ENCODE peak calls at places on chromosome 5, in five cellular contexts. S is fibroblast of villous mesenchyme, U is GM23248, E is IMR-90, Z is left ventricle myocardium inferior. X is an unnamed sample.

GRCh38 chr5:175851311-175851710 is 20.1 kb upstream of the CPLX2 start:
- DNase-seq in U (no peak), E (no peak), Z (no peak), S (no peak), X (no peak)

GRCh38 chr5:78221964-78222451 is 72.5 kb downstream of the AP3B1 start:
- DNase-seq in E (peak), S (peak), U (peak), Z (no peak), X (peak)

GRCh38 chr5:120451445-120451844 is 12.7 kb upstream of the PRR16 start:
- DNase-seq in E (no peak), Z (no peak), U (no peak), S (no peak), X (no peak)

GRCh38 chr5:14726066-14726838 is 61.7 kb downstream of the OTULIN start:
- DNase-seq in Z (no peak), S (peak), U (peak), E (peak), X (peak)

GRCh38 chr5:169706758-169707450 is 69.8 kb downstream of the DOCK2 start:
- DNase-seq in Z (no peak), S (peak), E (peak), U (peak), X (peak)

GRCh38 chr5:126234563-126235195 is 188.5 kb upstream of the GRAMD2B start:
- DNase-seq in Z (no peak), S (peak), U (peak), E (peak), X (peak)

GRCh38 chr5:163330723-163331668 is 106.4 kb upstream of the CCNG1 start:
- DNase-seq in U (no peak), S (no peak), E (no peak), Z (no peak), X (no peak)

GRCh38 chr5:149665416-149666163 is 64.5 kb upstream of the PPARGC1B start:
- DNase-seq in E (no peak), U (no peak), Z (no peak), S (no peak), X (no peak)

GRCh38 chr5:31692561-31693221 is 53.8 kb downstream of the PDZD2 start:
- DNase-seq in S (no peak), E (no peak), Z (peak), U (no peak), X (no peak)

GRCh38 chr5:152956943-152957613 is 533.4 kb upstream of the GRIA1 start:
- DNase-seq in E (no peak), Z (no peak), S (no peak), U (no peak), X (no peak)

GRCh38 chr5:180593446-180594206 is 2.3 kb upstream of the SCGB3A1 start:
- DNase-seq in U (no peak), S (no peak), Z (no peak), E (no peak), X (no peak)

GRCh38 chr5:109297900-109298299 is 111.9 kb downstream of the PJA2 start:
- DNase-seq in S (no peak), Z (no peak), E (no peak), U (no peak), X (no peak)

GRCh38 chr5:37721447-37721871 is 118.4 kb downstream of the GDNF start:
- DNase-seq in Z (no peak), U (peak), E (peak), S (peak), X (peak)

GRCh38 chr5:176653401-176653800 is 6.1 kb downstream of the TSPAN17 start:
- DNase-seq in S (no peak), U (peak), E (peak), Z (no peak), X (no peak)

GRCh38 chr5:128228506-128228905 is 144.9 kb downstream of the SLC12A2 start:
- DNase-seq in S (peak), E (peak), U (peak), Z (no peak), X (peak)

GRCh38 chr5:67253911-67254310 is 57.3 kb upstream of the CD180 start:
- DNase-seq in Z (no peak), S (no peak), U (no peak), E (no peak), X (peak)

GRCh38 chr5:72561407-72561972 is 54.3 kb upstream of the ZNF366 start:
- DNase-seq in Z (no peak), S (no peak), E (no peak), U (no peak), X (no peak)

GRCh38 chr5:468401-468800 is 25.4 kb downstream of the EXOC3 start:
- DNase-seq in S (no peak), Z (no peak), E (no peak), U (no peak), X (no peak)

GRCh38 chr5:177982072-177982727 is 13.8 kb downstream of the PROP1 start:
- DNase-seq in U (peak), S (no peak), Z (no peak), E (no peak), X (no peak)

GRCh38 chr5:93622240-93622885 is 39.3 kb downstream of the NR2F1 start:
- DNase-seq in U (peak), E (peak), S (peak), Z (no peak), X (peak)

GRCh38 chr5:125023673-125024072 is 277.2 kb upstream of the ZNF608 start:
- DNase-seq in U (peak), E (peak), S (no peak), Z (no peak), X (no peak)

GRCh38 chr5:59466271-59466670 is 427.3 kb downstream of the PDE4D start:
- DNase-seq in Z (no peak), U (no peak), S (peak), E (no peak), X (no peak)

GRCh38 chr5:113489299-113489698 is 1.0 kb upstream of the MCC start:
- DNase-seq in U (peak), E (peak), Z (no peak), S (peak), X (peak)

DNA sequence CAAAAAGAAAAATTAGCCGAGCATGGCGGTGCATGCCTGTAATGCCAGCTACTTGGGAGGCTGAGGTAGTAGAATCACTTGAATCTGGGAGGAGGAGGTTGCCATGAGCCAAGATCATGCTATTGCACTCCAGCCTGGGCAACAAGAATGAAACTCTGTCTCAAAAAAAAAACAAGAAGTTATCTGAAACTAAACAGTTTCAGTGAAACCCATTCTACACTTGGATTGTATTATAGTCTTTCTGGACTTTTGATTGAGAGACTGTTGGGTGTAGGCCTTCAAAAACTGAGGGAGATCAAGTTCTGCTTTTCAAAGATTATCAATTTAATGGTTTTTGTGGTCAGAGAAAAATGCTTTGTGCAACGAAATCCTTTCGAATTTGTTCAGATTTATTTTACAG is 34.6 kb upstream of the SPINK5 start:
- DNase-seq in Z (no peak), U (no peak), S (no peak), E (no peak), X (no peak)
- H3K4me3 ChIP-seq in Z (no peak), U (no peak), S (no peak), E (no peak), X (no peak)

GRCh38 chr5:3597002-3597726 is 1.5 kb downstream of the IRX1 start:
- DNase-seq in U (peak), Z (no peak), S (no peak), E (no peak), X (no peak)

GRCh38 chr5:3599283-3600105 is 3.9 kb downstream of the IRX1 start:
- DNase-seq in E (no peak), S (no peak), U (peak), Z (no peak), X (no peak)

GRCh38 chr5:3597727-3598082 is 2.1 kb downstream of the IRX1 start:
- DNase-seq in U (peak), E (no peak), S (no peak), Z (no peak), X (no peak)

GRCh38 chr5:3598725-3599282 is 3.2 kb downstream of the IRX1 start:
- DNase-seq in E (no peak), U (peak), S (no peak), Z (no peak), X (no peak)

DNA sequence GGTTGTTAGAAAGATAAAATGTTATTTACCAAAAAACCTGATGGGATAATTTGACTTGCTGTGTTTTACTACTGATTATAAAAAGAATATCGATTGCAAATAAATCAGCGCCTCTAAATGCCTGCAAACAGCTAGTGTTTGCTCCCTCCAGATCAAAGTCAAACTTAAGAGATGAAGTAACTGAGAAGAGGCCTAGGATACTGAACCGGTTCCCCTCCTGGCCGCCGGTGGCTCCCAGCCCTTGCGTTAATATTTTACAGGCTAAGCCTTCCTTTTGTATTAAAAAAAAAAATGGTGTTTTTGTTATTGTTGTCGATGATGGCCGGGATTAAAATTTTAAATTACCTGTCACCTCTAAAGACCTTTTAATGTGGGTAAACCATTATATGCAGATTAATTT is 2.6 kb downstream of the IRX1 start:
- DNase-seq in E (no peak), U (peak), Z (no peak), S (no peak), X (no peak)
- H3K4me3 ChIP-seq in E (no peak), U (peak), Z (no peak), S (no peak), X (no peak)

DNA sequence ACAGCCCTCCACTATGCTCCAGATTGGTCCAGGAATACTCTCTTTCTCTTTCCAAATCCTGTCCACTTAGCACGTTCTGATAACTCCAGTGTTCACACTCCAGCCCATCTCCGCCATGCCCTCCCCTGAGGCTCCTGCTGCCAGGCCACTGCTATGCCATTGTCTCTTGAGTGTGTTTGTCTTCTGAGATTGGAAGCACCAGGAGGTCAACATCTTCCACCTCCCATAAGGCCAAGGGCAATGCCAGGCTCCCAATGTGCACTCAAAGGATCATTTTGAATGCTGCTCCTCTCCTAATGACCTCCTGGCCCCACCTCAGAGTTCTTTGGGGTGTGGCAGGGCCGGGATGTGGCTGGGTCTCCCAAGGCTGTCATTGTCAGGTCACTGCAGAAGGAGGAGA is 19.5 kb downstream of the IGIP start:
- DNase-seq in E (no peak), Z (no peak), U (no peak), S (no peak), X (no peak)
- H3K4me3 ChIP-seq in E (no peak), Z (peak), U (peak), S (no peak), X (no peak)

DNA sequence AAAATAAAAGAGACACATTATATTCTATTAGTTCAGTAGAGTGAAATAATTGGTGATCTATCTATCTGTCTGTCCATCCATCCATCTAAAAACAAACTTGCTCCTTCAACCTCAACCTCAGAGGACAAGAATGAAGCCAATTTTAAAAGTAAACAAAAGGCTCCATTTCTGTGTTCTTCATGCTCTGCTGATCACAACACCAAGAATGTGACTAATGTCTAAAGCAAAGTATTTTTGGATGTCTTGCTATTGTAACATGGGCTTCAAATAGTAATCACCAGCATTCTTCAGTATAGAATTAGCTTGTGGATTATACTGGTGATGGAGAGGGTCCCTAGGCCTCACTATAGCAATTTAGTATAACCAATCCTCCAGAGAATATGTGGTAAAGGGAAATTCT is 1304.4 kb downstream of the MAT2B start:
- DNase-seq in S (no peak), U (no peak), E (no peak), Z (no peak), X (no peak)
- H3K4me3 ChIP-seq in S (no peak), U (no peak), E (no peak), Z (no peak), X (no peak)

GRCh38 chr5:173962436-173962835 is 26.5 kb upstream of the C5orf47 start:
- DNase-seq in S (no peak), U (no peak), Z (no peak), E (no peak), X (no peak)

GRCh38 chr5:173963107-173963506 is 25.9 kb upstream of the C5orf47 start:
- DNase-seq in E (peak), S (peak), U (peak), Z (no peak), X (peak)

GRCh38 chr5:173968154-173968553 is 20.8 kb upstream of the C5orf47 start:
- DNase-seq in E (no peak), S (no peak), Z (no peak), U (no peak), X (no peak)

GRCh38 chr5:173963867-173964429 is 25.0 kb upstream of the C5orf47 start:
- DNase-seq in S (no peak), U (no peak), Z (no peak), E (no peak), X (no peak)

DNA sequence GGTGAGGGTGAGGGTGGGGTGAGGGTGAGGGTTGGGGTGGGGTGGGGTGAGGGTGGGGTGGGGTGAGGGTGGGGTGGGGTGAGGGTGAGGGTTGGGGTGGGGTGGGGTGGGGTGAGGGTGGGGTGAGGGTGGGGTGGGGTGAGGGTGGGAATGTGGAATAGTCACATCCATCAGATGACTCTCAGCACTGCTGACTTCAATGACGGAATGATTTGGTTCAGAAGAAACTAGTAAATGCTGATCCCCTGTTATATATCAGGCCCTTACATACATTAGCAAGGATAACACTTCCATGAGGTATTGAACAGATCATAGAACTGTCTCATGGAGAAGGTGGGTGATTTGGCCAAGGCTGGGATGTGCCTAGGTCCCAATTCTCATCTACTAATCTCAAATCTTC is 24.5 kb upstream of the C5orf47 start:
- DNase-seq in E (no peak), S (no peak), Z (no peak), U (no peak), X (no peak)
- H3K4me3 ChIP-seq in E (no peak), S (no peak), Z (no peak), U (no peak), X (no peak)

DNA sequence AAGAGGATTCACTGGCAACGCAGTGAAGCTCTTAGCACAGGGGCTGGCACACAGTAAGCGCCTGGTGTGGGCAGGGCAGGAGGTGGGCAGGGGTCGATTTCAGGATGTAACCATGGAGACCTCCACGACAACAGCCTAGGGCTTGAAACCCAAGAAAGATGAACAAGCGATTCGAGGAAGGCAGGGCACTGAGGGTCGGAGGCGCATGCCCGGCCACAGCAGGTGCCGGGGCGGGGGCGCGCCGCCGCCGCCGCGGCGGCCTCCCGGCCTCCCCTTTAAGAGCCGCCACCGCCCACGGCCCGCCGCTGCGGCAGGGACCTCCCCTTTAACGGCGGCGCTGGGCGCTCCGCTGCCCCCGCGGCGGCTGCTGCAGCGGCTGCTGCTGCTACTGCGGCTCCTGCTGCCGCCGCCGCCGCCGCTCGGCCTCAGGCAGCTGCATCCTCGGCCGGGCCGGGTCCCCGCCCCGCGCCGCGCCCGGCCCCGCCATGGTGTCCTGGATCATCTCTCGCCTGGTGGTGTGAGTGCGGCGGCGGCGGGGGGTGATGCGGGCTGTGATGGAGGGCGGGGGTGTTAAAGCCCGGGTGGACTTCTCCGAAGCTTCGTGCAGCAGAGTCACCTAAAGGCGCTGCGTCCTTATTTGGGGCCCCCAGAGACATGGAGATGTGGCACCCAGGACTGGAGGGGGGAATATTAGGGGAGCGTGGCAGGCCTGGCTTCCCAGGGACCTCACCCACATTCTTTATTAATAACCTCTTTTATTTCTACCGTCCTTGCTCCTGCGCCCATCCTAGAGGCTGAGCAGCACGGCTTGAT is at the start of gene REEP2:
- DNase-seq in U (peak), S (peak), E (peak), Z (peak), X (peak)
- H3K4me3 ChIP-seq in U (peak), S (peak), E (peak), Z (peak), X (peak)

DNA sequence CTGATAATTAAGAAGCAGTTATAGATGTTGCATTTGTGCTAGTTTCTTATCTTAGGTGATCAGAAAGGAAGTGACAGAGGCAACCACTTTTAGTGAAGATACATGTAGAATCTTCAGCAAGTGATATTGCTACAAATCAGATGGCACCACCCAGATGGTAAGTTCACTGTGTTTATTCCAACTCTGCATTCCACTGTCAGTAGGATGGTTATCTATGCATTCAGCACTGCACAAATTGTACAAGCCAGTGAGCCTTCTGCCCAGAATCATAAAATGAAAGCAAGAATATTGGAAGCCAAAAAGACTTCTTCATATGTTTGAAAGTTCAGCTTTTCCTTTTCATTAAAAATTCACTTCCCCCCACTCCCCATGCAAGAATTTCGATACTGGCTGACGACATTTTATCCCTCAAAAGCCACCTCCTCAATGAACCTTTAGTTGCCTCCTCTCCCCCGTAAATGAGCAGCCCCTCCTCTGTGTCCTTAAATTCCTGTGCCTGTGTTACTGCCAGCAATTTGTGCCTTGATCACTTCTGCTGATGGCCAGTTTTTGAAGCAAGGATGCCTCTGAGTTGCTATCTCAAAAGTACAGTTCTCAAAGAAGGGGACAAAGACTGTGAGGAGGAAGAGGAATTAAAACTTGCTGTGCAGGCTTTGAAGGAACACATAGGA is 91.6 kb downstream of the ZSWIM6 start:
- DNase-seq in Z (no peak), E (peak), U (peak), S (peak), X (peak)
- H3K4me3 ChIP-seq in Z (no peak), E (no peak), U (peak), S (peak), X (peak)

DNA sequence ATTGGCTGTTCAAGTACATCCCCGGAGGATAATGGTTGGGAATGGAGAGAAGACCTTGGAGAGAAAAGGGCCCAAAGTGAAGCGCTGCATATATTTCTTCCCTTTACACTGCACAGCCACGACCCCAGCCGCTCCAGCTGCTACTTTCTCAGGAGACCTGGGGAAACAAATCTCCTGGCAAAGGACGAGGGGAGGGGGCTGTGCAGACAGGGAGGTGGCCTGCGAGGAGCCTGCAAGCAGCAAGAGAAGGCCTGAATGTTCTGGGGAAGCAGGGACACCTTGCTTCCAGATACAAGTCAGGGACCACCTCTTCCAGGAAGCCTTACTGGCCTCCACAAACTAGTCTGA is 739 bp upstream of the PDLIM4 start:
- DNase-seq in S (no peak), Z (no peak), U (no peak), E (no peak), X (no peak)
- H3K4me3 ChIP-seq in S (peak), Z (peak), U (peak), E (no peak), X (peak)

GRCh38 chr5:9316041-9316440 is 229.8 kb downstream of the SEMA5A start:
- DNase-seq in S (no peak), U (no peak), E (no peak), Z (no peak), X (no peak)
- H3K4me3 ChIP-seq in S (no peak), U (no peak), E (no peak), Z (no peak), X (no peak)

GRCh38 chr5:140633081-140633471 is at the start of gene CD14:
- DNase-seq in U (peak), E (no peak), S (peak), Z (peak), X (peak)
- H3K4me3 ChIP-seq in U (peak), E (peak), S (peak), Z (peak), X (peak)